ENCODE peak calls at places on chromosomes 6 and 20, in eight cellular contexts. D, H, G, T, B, E, X and U are unnamed samples.

GRCh38 chr6:108948252-108948651 is 100.0 kb downstream of the ARMC2 start:
- DNase-seq in D (no peak), H (no peak), G (peak; percentile 40), T (no peak), B (no peak), E (no peak), X (no peak), U (no peak)

GRCh38 chr6:84652356-84653026 is 111.9 kb downstream of the TBX18 start:
- DNase-seq in D (no peak), H (no peak), G (peak; percentile 96), T (no peak), B (no peak), E (no peak), X (peak; percentile 83), U (no peak)

GRCh38 chr6:50062051-50062450 is 12.3 kb upstream of the DEFB112 start:
- DNase-seq in D (no peak), H (no peak), G (no peak), T (no peak), B (no peak), E (no peak), X (peak; percentile 1), U (no peak)

GRCh38 chr6:145235207-145235606 is 500.1 kb downstream of the EPM2A start:
- DNase-seq in D (no peak), H (no peak), G (no peak), T (no peak), B (no peak), E (no peak), X (no peak), U (no peak)

GRCh38 chr6:142635130-142635529 is 309.8 kb downstream of the HIVEP2 start:
- DNase-seq in D (no peak), H (no peak), G (no peak), T (no peak), B (no peak), E (no peak), X (peak; percentile 28), U (no peak)

GRCh38 chr6:16322666-16323312 is 84.4 kb downstream of the GMPR start:
- DNase-seq in D (peak; percentile 49), H (peak; percentile 55), G (no peak), T (peak; percentile 44), B (peak; percentile 55), E (peak; percentile 78), X (peak; percentile 96), U (peak; percentile 86)

GRCh38 chr6:112480551-112480950 is 133.4 kb downstream of the RFPL4B start:
- DNase-seq in D (no peak), H (no peak), G (no peak), T (no peak), B (no peak), E (no peak), X (peak; percentile 31), U (no peak)

GRCh38 chr20:43541214-43541613 is 17.6 kb upstream of the SGK2 start:
- DNase-seq in D (no peak), H (no peak), G (no peak), T (no peak), B (no peak), E (no peak), X (no peak), U (no peak)

GRCh38 chr20:23369424-23369823 is 7.4 kb downstream of the GZF1 start:
- DNase-seq in D (no peak), H (no peak), G (no peak), T (no peak), B (no peak), E (no peak), X (no peak), U (no peak)

GRCh38 chr6:4270799-4271198 is 135.4 kb upstream of the ECI2 start:
- DNase-seq in D (peak; percentile 31), H (no peak), G (peak; percentile 44), T (no peak), B (no peak), E (no peak), X (peak; percentile 9), U (no peak)

GRCh38 chr6:170271771-170272314 is 19.0 kb downstream of the DLL1 start:
- DNase-seq in D (no peak), H (peak; percentile 25), G (no peak), T (no peak), B (no peak), E (no peak), X (no peak), U (peak; percentile 69)

GRCh38 chr6:82015043-82015442 is 232.5 kb downstream of the IBTK start:
- DNase-seq in D (no peak), H (no peak), G (peak; percentile 40), T (no peak), B (no peak), E (no peak), X (no peak), U (no peak)

GRCh38 chr6:52946301-52946700 is 36.8 kb upstream of the GSTA3 start:
- DNase-seq in D (no peak), H (no peak), G (no peak), T (no peak), B (no peak), E (no peak), X (no peak), U (no peak)

DNA sequence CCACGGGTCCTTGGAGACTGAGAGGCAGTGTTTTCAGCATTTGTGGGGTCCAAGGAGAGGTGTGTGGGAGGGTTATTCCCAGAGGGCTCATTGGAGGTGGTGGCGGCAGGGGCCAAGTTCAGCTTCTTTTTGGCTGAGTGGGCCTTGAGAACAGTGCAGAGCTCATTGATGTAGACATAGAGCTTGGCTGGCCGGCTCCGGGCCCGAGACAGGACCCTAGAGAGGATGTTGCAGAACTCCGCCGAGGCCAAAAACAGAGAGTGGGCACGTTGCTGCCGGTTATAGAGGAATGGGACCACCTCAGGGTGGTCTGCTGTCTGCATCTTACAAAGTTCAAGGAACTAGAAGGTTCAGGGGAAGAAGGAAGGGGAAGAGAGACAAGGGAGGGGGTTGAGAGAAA is 3.7 kb upstream of the ZBTB22 start:
- DNase-seq in D (no peak), H (no peak), G (no peak), T (no peak), B (no peak), E (peak; percentile 23), X (no peak), U (no peak)
- H3K4me3 ChIP-seq in D (no peak overlapping the region), H (peak overlapping the region; percentile 88), G (no peak overlapping the region), T (no peak overlapping the region), B (peak overlapping the region; percentile 82), E (no peak overlapping the region), X (no peak overlapping the region), U (no peak overlapping the region)

GRCh38 chr6:157942351-157942750 is 39.3 kb upstream of the SYNJ2 start:
- DNase-seq in D (no peak), H (no peak), G (no peak), T (no peak), B (no peak), E (no peak), X (no peak), U (no peak)

GRCh38 chr6:157944983-157945931 is 36.4 kb upstream of the SYNJ2 start:
- DNase-seq in D (no peak), H (no peak), G (no peak), T (no peak), B (no peak), E (no peak), X (peak; percentile 70), U (no peak)

GRCh38 chr6:157943964-157944283 is 37.7 kb upstream of the SYNJ2 start:
- DNase-seq in D (no peak), H (no peak), G (no peak), T (no peak), B (no peak), E (peak; percentile 32), X (no peak), U (no peak)

GRCh38 chr6:157941101-157941863 is 40.4 kb upstream of the SYNJ2 start:
- DNase-seq in D (no peak), H (no peak), G (no peak), T (no peak), B (no peak), E (no peak), X (no peak), U (no peak)

GRCh38 chr6:157943249-157943963 is 38.3 kb upstream of the SYNJ2 start:
- DNase-seq in D (no peak), H (no peak), G (no peak), T (no peak), B (no peak), E (no peak), X (no peak), U (no peak)
- H3K36me3 ChIP-seq in D (peaks cover 69% of the 10 kb centered on the region), H (no peaks in the 10 kb centered on the region), G (peaks cover 23% of the 10 kb centered on the region), T (peaks cover 34% of the 10 kb centered on the region), B (peaks cover 72% of the 10 kb centered on the region), E (no peaks in the 10 kb centered on the region), X (peaks cover 19% of the 10 kb centered on the region), U (peaks cover 70% of the 10 kb centered on the region)

GRCh38 chr6:11803596-11803981 is 25.0 kb upstream of the ADTRP start:
- DNase-seq in D (no peak), H (no peak), G (no peak), T (no peak), B (no peak), E (no peak), X (no peak), U (no peak)

GRCh38 chr6:11805259-11806053 is 26.9 kb upstream of the ADTRP start:
- DNase-seq in D (no peak), H (no peak), G (no peak), T (no peak), B (no peak), E (no peak), X (no peak), U (no peak)

GRCh38 chr6:11802886-11803595 is 24.4 kb upstream of the ADTRP start:
- DNase-seq in D (no peak), H (no peak), G (no peak), T (peak; percentile 61), B (no peak), E (no peak), X (no peak), U (no peak)

GRCh38 chr6:11804706-11805105 is 26.1 kb upstream of the ADTRP start:
- DNase-seq in D (no peak), H (no peak), G (no peak), T (no peak), B (no peak), E (no peak), X (no peak), U (no peak)

DNA sequence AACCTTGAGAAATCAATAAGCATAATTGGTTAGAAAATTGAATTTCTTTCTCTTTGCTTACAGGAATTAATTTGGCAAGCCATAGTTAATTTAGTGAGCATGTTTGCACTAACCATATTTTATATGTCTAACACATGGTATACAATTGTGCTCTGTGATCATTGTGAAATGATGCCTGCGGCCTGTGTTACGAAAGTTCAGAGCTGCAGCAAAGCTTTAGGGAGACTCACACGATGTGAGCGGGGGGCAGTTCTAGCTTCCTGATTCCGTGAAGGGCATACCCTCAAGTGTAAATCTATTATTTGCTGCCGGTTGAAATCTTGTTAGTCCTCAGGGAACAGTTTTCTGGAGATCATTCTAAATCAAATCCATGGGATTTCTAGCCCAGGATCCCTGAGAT is 25.5 kb upstream of the ADTRP start:
- DNase-seq in D (no peak), H (no peak), G (no peak), T (no peak), B (no peak), E (no peak), X (peak; percentile 39), U (no peak)
- H3K4me3 ChIP-seq in D (no peak overlapping the region), H (no peak overlapping the region), G (no peak overlapping the region), T (no peak overlapping the region), B (no peak overlapping the region), E (no peak overlapping the region), X (no peak overlapping the region), U (no peak overlapping the region)

DNA sequence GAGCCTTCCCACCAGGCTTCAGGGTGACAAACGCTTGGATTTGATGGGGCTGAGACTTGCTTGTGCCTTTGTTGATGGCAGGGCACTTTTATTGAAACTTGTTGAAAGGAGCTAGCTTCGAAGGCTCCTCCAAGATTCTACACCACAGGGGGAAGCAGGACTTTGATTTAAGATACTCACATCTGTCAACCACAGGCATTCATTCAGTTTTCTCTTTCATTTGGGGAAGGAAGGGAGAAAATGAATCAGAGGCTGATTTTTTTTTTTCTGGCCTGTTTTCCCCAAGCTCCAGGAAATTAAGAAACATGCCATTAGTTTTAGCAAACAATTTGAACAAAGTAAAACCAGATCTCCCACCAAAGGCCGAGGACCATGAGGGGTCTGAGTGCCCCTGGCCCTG is 8.7 kb upstream of the APCDD1L start:
- DNase-seq in D (no peak), H (no peak), G (peak; percentile 55), T (no peak), B (no peak), E (no peak), X (peak; percentile 33), U (no peak)
- H3K36me3 ChIP-seq in D (no peaks in the 10 kb centered on the region), H (no peaks in the 10 kb centered on the region), G (no peaks in the 10 kb centered on the region), T (no peaks in the 10 kb centered on the region), B (no peaks in the 10 kb centered on the region), E (no peaks in the 10 kb centered on the region), X (no peaks in the 10 kb centered on the region), U (no peaks in the 10 kb centered on the region)